ENCODE peak calls at places on chromosomes 16 and 17, in eight cellular contexts. One of them, this sample, is unnamed.
A peak's percentile ranks its signal among the peaks of the same experiment; 100 is the strongest.

GRCh38 chr16:31474173-31474714 is 2.3 kb downstream of the TGFB1I1 start:
- DNase-seq in Daoy: no peak
- DNase-seq in HuH-7: no peak
- DNase-seq in WTC11: no peak
- DNase-seq in GM10248: no peak
- DNase-seq in HuH-7.5: no peak
- DNase-seq in HTR-8/SVneo: no peak
- DNase-seq in fibroblast of pulmonary artery: peak; percentile 59
- DNase-seq in this sample: no peak

GRCh38 chr16:10979717-10980601 is 35.6 kb downstream of the CLEC16A start:
- DNase-seq in HTR-8/SVneo: no peak
- DNase-seq in Daoy: no peak
- DNase-seq in GM10248: no peak
- DNase-seq in HuH-7: no peak
- DNase-seq in fibroblast of pulmonary artery: peak; percentile 83
- DNase-seq in HuH-7.5: no peak
- DNase-seq in WTC11: peak; percentile 34
- DNase-seq in this sample: no peak

GRCh38 chr17:63571632-63572310 is 21.5 kb downstream of the DCAF7 start:
- DNase-seq in HuH-7.5: no peak
- DNase-seq in Daoy: peak; percentile 13
- DNase-seq in fibroblast of pulmonary artery: peak; percentile 76
- DNase-seq in HTR-8/SVneo: peak; percentile 30
- DNase-seq in GM10248: no peak
- DNase-seq in WTC11: no peak
- DNase-seq in HuH-7: no peak
- DNase-seq in this sample: no peak

GRCh38 chr17:82114447-82114846 is 16.4 kb upstream of the FASN start:
- DNase-seq in HuH-7: no peak
- DNase-seq in HuH-7.5: no peak
- DNase-seq in Daoy: no peak
- DNase-seq in WTC11: no peak
- DNase-seq in HTR-8/SVneo: no peak
- DNase-seq in GM10248: no peak
- DNase-seq in fibroblast of pulmonary artery: no peak
- DNase-seq in this sample: no peak

GRCh38 chr16:56647641-56648431 is 3.9 kb upstream of the MT1B start:
- DNase-seq in HuH-7.5: no peak
- DNase-seq in HuH-7: no peak
- DNase-seq in Daoy: no peak
- DNase-seq in GM10248: no peak
- DNase-seq in fibroblast of pulmonary artery: no peak
- DNase-seq in HTR-8/SVneo: no peak
- DNase-seq in WTC11: peak; percentile 58
- DNase-seq in this sample: no peak

GRCh38 chr17:50534222-50534978 is 1.9 kb downstream of the EPN3 start:
- DNase-seq in HuH-7: no peak
- DNase-seq in Daoy: no peak
- DNase-seq in GM10248: no peak
- DNase-seq in HuH-7.5: no peak
- DNase-seq in WTC11: peak; percentile 58
- DNase-seq in HTR-8/SVneo: no peak
- DNase-seq in fibroblast of pulmonary artery: peak; percentile 13
- DNase-seq in this sample: peak; percentile 39

GRCh38 chr17:72726936-72727335 is 365.6 kb downstream of the SLC39A11 start:
- DNase-seq in HTR-8/SVneo: no peak
- DNase-seq in GM10248: peak; percentile 79
- DNase-seq in HuH-7: no peak
- DNase-seq in fibroblast of pulmonary artery: no peak
- DNase-seq in Daoy: peak; percentile 43
- DNase-seq in WTC11: no peak
- DNase-seq in HuH-7.5: no peak
- DNase-seq in this sample: no peak

GRCh38 chr16:24989417-24989978 is 25.7 kb downstream of the ARHGAP17 start:
- DNase-seq in Daoy: no peak
- DNase-seq in HuH-7.5: no peak
- DNase-seq in WTC11: no peak
- DNase-seq in fibroblast of pulmonary artery: peak; percentile 51
- DNase-seq in HuH-7: no peak
- DNase-seq in GM10248: no peak
- DNase-seq in HTR-8/SVneo: no peak
- DNase-seq in this sample: no peak

GRCh38 chr17:41325126-41325525 is 9.6 kb upstream of the KRTAP17-1 start:
- DNase-seq in fibroblast of pulmonary artery: no peak
- DNase-seq in HuH-7.5: no peak
- DNase-seq in WTC11: no peak
- DNase-seq in HuH-7: no peak
- DNase-seq in Daoy: no peak
- DNase-seq in HTR-8/SVneo: no peak
- DNase-seq in GM10248: no peak
- DNase-seq in this sample: no peak

GRCh38 chr16:30356401-30357084 is 1.4 kb upstream of the CD2BP2 start:
- DNase-seq in GM10248: no peak
- DNase-seq in HuH-7.5: no peak
- DNase-seq in WTC11: no peak
- DNase-seq in Daoy: no peak
- DNase-seq in fibroblast of pulmonary artery: no peak
- DNase-seq in HuH-7: no peak
- DNase-seq in HTR-8/SVneo: no peak
- DNase-seq in this sample: no peak

GRCh38 chr16:87464691-87465300 is 28.0 kb downstream of the ZCCHC14 start:
- DNase-seq in HTR-8/SVneo: peak; percentile 41
- DNase-seq in HuH-7.5: no peak
- DNase-seq in WTC11: no peak
- DNase-seq in fibroblast of pulmonary artery: peak; percentile 92
- DNase-seq in GM10248: peak; percentile 60
- DNase-seq in Daoy: peak; percentile 88
- DNase-seq in HuH-7: no peak
- DNase-seq in this sample: no peak

GRCh38 chr17:83161298-83162034 is 82.1 kb downstream of the METRNL start:
- DNase-seq in HTR-8/SVneo: no peak
- DNase-seq in HuH-7: no peak
- DNase-seq in HuH-7.5: no peak
- DNase-seq in Daoy: peak; percentile 79
- DNase-seq in WTC11: no peak
- DNase-seq in fibroblast of pulmonary artery: no peak
- DNase-seq in GM10248: no peak
- DNase-seq in this sample: no peak

GRCh38 chr16:85210423-85211169 is 98.3 kb upstream of the CIBAR2 start:
- DNase-seq in GM10248: no peak
- DNase-seq in HuH-7: no peak
- DNase-seq in fibroblast of pulmonary artery: peak; percentile 82
- DNase-seq in Daoy: peak; percentile 69
- DNase-seq in WTC11: no peak
- DNase-seq in HTR-8/SVneo: no peak
- DNase-seq in HuH-7.5: no peak
- DNase-seq in this sample: peak; percentile 33

GRCh38 chr17:41411072-41411840 is 13.1 kb downstream of the KRT37 start:
- DNase-seq in WTC11: no peak
- DNase-seq in HTR-8/SVneo: no peak
- DNase-seq in fibroblast of pulmonary artery: no peak
- DNase-seq in Daoy: no peak
- DNase-seq in GM10248: no peak
- DNase-seq in HuH-7.5: no peak
- DNase-seq in HuH-7: no peak
- DNase-seq in this sample: no peak

GRCh38 chr16:17555176-17555575 is 84.4 kb upstream of the XYLT1 start:
- DNase-seq in Daoy: peak; percentile 65
- DNase-seq in HuH-7.5: no peak
- DNase-seq in HTR-8/SVneo: no peak
- DNase-seq in WTC11: no peak
- DNase-seq in fibroblast of pulmonary artery: peak; percentile 21
- DNase-seq in HuH-7: no peak
- DNase-seq in GM10248: no peak
- DNase-seq in this sample: no peak

GRCh38 chr17:58991718-58992331 is 114.9 kb downstream of the TRIM37 start:
- DNase-seq in HuH-7: no peak
- DNase-seq in Daoy: peak; percentile 11
- DNase-seq in HuH-7.5: no peak
- DNase-seq in GM10248: peak; percentile 44
- DNase-seq in WTC11: no peak
- DNase-seq in HTR-8/SVneo: peak; percentile 48
- DNase-seq in fibroblast of pulmonary artery: peak; percentile 23
- DNase-seq in this sample: no peak

GRCh38 chr16:48965391-48965790 is 316.2 kb downstream of the CBLN1 start:
- DNase-seq in Daoy: peak; percentile 30
- DNase-seq in HTR-8/SVneo: no peak
- DNase-seq in HuH-7: no peak
- DNase-seq in fibroblast of pulmonary artery: no peak
- DNase-seq in HuH-7.5: no peak
- DNase-seq in WTC11: no peak
- DNase-seq in GM10248: no peak
- DNase-seq in this sample: no peak

GRCh38 chr17:55710829-55711496 is 11.7 kb downstream of the TMEM100 start:
- DNase-seq in WTC11: no peak
- DNase-seq in HTR-8/SVneo: no peak
- DNase-seq in HuH-7.5: no peak
- DNase-seq in HuH-7: no peak
- DNase-seq in GM10248: no peak
- DNase-seq in Daoy: no peak
- DNase-seq in fibroblast of pulmonary artery: no peak
- DNase-seq in this sample: no peak

GRCh38 chr17:63820963-63821561 is 6.2 kb upstream of the PSMC5 start:
- DNase-seq in fibroblast of pulmonary artery: no peak
- DNase-seq in WTC11: no peak
- DNase-seq in HTR-8/SVneo: no peak
- DNase-seq in HuH-7.5: no peak
- DNase-seq in GM10248: no peak
- DNase-seq in HuH-7: no peak
- DNase-seq in Daoy: no peak
- DNase-seq in this sample: no peak

GRCh38 chr17:14464741-14465140 is 163.9 kb downstream of the HS3ST3B1 start:
- DNase-seq in HuH-7: no peak
- DNase-seq in HuH-7.5: no peak
- DNase-seq in Daoy: peak; percentile 57
- DNase-seq in HTR-8/SVneo: no peak
- DNase-seq in GM10248: no peak
- DNase-seq in fibroblast of pulmonary artery: no peak
- DNase-seq in WTC11: no peak
- DNase-seq in this sample: no peak

GRCh38 chr17:41334899-41335298 is 15.7 kb downstream of the KRT33A start:
- DNase-seq in GM10248: no peak
- DNase-seq in HuH-7: no peak
- DNase-seq in fibroblast of pulmonary artery: no peak
- DNase-seq in HuH-7.5: no peak
- DNase-seq in HTR-8/SVneo: no peak
- DNase-seq in WTC11: no peak
- DNase-seq in Daoy: no peak
- DNase-seq in this sample: no peak

This sample was measured in A549.